ENCODE peak calls at places on chromosomes 11 and 22, in five cellular contexts. Q, T, G, K and O are unnamed samples.

GRCh38 chr11:59173964-59174663 is 2.2 kb downstream of the DTX4 start:
- DNase-seq in G (no peak), T (no peak), K (peak; percentile 80), Q (peak; percentile 86), O (no peak)

GRCh38 chr11:130478881-130479280 is 30.4 kb downstream of the ADAMTS15 start:
- DNase-seq in G (no peak), T (no peak), K (no peak), Q (no peak), O (no peak)

GRCh38 chr22:22171357-22172218 is 73.0 kb upstream of the VPREB1 start:
- DNase-seq in Q (no peak), T (peak; percentile 31), G (no peak), K (no peak), O (no peak)

GRCh38 chr11:120062561-120062930 is 75.4 kb downstream of the TRIM29 start:
- DNase-seq in K (no peak), G (no peak), Q (no peak), T (no peak), O (no peak)

GRCh38 chr11:64864135-64864472 is 14.3 kb downstream of the EHD1 start:
- DNase-seq in K (no peak), Q (no peak), T (no peak), G (no peak), O (no peak)

GRCh38 chr22:28544431-28544868 is 135.2 kb downstream of the TTC28 start:
- DNase-seq in Q (no peak), T (no peak), K (no peak), G (no peak), O (no peak)

GRCh38 chr11:18750944-18751343 is 25.0 kb upstream of the IGSF22 start:
- DNase-seq in Q (no peak), K (no peak), T (no peak), G (no peak), O (no peak)

GRCh38 chr11:86551286-86551685 is 121.1 kb downstream of the ME3 start:
- DNase-seq in T (peak; percentile 40), G (peak; percentile 33), Q (no peak), K (no peak), O (no peak)

GRCh38 chr22:50697667-50698506 is 25.3 kb downstream of the SHANK3 start:
- DNase-seq in T (no peak), K (peak; percentile 43), Q (peak; percentile 63), G (peak; percentile 29), O (no peak)

GRCh38 chr11:34318111-34319037 is 39.4 kb downstream of the ABTB2 start:
- DNase-seq in T (peak; percentile 69), K (no peak), G (no peak), Q (no peak), O (no peak)

GRCh38 chr11:43957571-43957970 is 15.1 kb downstream of the C11orf96 start:
- DNase-seq in K (no peak), Q (no peak), G (no peak), T (no peak), O (no peak)

GRCh38 chr11:117071344-117071787 is 26.9 kb downstream of the SIK3 start:
- DNase-seq in T (no peak), Q (no peak), G (peak; percentile 42), K (no peak), O (no peak)

GRCh38 chr11:125170001-125170405 is 5.5 kb downstream of the PKNOX2 start:
- DNase-seq in K (no peak), G (peak; percentile 56), Q (no peak), T (no peak), O (no peak)

GRCh38 chr11:125167292-125167953 is 2.9 kb downstream of the PKNOX2 start:
- DNase-seq in G (no peak), Q (no peak), K (no peak), T (no peak), O (peak; percentile 75)

GRCh38 chr11:125170406-125171031 is 6.0 kb downstream of the PKNOX2 start:
- DNase-seq in Q (no peak), K (no peak), T (no peak), G (peak; percentile 66), O (peak; percentile 84)

GRCh38 chr11:125167954-125168821 is 3.6 kb downstream of the PKNOX2 start:
- DNase-seq in G (no peak), K (no peak), T (no peak), Q (no peak), O (no peak)

DNA sequence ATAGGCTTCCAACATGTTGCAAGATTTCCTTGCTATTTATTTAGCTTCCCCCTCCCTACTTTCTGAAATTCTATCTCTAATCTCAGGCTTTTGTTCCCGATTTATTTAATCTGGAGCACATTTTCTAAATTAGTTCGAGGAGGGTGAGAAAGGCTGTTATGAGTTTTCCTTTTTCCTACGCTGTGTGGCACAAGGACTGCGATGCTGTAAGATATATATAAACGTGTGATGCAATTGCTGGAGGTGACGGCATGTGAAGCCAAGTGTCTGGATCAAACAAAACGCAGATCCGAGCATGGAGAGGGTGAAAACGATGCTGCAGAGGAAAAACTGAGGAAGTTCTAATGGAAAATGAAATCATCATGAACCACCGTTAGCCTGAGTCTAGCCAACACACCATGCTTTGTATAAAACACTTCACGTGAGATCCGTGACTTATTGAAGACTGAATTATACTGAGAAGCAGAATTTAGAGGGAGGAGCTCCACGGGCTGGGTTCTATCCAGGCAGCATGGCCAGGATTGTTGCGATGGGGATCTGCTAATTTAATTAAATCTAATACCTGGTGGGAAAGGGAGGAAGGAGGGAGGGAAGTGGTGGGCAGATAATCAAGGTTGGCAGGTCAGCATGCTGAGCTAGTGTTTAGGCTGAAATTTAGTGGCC is 4.5 kb downstream of the PKNOX2 start:
- DNase-seq in G (no peak), Q (no peak), T (no peak), K (no peak), O (no peak)
- H3K27ac ChIP-seq in G (no peak overlapping the region), Q (peak overlapping the region; percentile 52), T (no peak overlapping the region), K (peak overlapping the region; percentile 56), O (peak overlapping the region; percentile 88)

GRCh38 chr22:17102297-17102667 is 17.5 kb downstream of the IL17RA start:
- DNase-seq in Q (no peak), T (no peak), K (no peak), G (no peak), O (no peak)
- TF ChIP-seq CTCF in Q (no peak), T (no peak), K (no peak), G (no peak), O (no peak)

GRCh38 chr22:29912605-29913398 is 29.8 kb downstream of the MTMR3 start:
- DNase-seq in K (no peak), G (no peak), T (no peak), Q (no peak), O (no peak)
- H3K4me1 ChIP-seq in K (peaks cover 71% of the 10 kb centered on the region), G (peaks cover 46% of the 10 kb centered on the region), T (peaks cover 70% of the 10 kb centered on the region), Q (peaks cover 76% of the 10 kb centered on the region), O (peaks cover 52% of the 10 kb centered on the region)

GRCh38 chr11:134468081-134468668 is 56.1 kb upstream of the B3GAT1 start:
- DNase-seq in K (no peak), Q (peak; percentile 55), T (no peak), G (no peak), O (no peak)

GRCh38 chr11:134466035-134466908 is 54.2 kb upstream of the B3GAT1 start:
- DNase-seq in Q (no peak), K (no peak), G (no peak), T (no peak), O (no peak)

GRCh38 chr11:134468796-134469195 is 56.8 kb upstream of the B3GAT1 start:
- DNase-seq in Q (no peak), G (no peak), K (no peak), T (no peak), O (no peak)

GRCh38 chr11:134464981-134465730 is 53.1 kb upstream of the B3GAT1 start:
- DNase-seq in G (no peak), K (no peak), T (no peak), Q (no peak), O (no peak)

GRCh38 chr11:134466909-134467567 is 55.0 kb upstream of the B3GAT1 start:
- DNase-seq in T (no peak), K (no peak), G (no peak), Q (no peak), O (no peak)
- H3K27ac ChIP-seq in T (no peak overlapping the region), K (peak overlapping the region; percentile 49), G (no peak overlapping the region), Q (no peak overlapping the region), O (no peak overlapping the region)

DNA sequence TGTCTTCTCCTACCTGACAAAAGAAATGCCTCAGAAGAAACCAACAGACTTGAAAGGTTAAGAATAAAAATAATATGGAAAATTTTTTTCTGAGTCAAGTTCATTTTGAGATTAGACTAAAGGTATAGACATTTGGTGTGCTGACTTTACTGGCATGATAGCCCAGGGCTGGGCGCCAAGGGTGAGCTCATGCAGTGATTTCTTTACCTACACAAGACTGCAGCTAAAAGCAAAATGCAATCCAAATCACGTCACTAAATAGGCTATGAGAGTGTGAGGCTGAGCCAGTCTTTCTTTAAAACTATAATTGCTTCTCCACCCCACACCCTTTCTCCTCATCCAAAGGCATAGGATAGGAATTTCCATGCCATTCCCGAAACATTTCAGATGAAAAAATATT is 196.5 kb downstream of the FAM76B start:
- DNase-seq in T (no peak), Q (no peak), K (no peak), G (no peak), O (no peak)
- TF ChIP-seq CTCF in T (no peak), Q (no peak), K (no peak), G (no peak), O (no peak)

GRCh38 chr11:65885808-65886536 is 2.3 kb downstream of the FIBP start:
- DNase-seq in T (no peak), G (no peak), K (peak; percentile 7), Q (peak; percentile 25), O (no peak)

GRCh38 chr11:65885231-65885630 is 3.0 kb downstream of the FIBP start:
- DNase-seq in K (peak; percentile 40), T (no peak), G (no peak), Q (peak; percentile 53), O (no peak)

GRCh38 chr11:65887723-65888162 is 528 bp downstream of the FIBP start:
- DNase-seq in T (no peak), K (no peak), Q (no peak), G (no peak), O (no peak)

GRCh38 chr11:65888163-65888814 is at the start of gene FIBP:
- DNase-seq in Q (peak; percentile 99), G (peak; percentile 98), K (peak; percentile 98), T (peak; percentile 97), O (peak; percentile 99)

DNA sequence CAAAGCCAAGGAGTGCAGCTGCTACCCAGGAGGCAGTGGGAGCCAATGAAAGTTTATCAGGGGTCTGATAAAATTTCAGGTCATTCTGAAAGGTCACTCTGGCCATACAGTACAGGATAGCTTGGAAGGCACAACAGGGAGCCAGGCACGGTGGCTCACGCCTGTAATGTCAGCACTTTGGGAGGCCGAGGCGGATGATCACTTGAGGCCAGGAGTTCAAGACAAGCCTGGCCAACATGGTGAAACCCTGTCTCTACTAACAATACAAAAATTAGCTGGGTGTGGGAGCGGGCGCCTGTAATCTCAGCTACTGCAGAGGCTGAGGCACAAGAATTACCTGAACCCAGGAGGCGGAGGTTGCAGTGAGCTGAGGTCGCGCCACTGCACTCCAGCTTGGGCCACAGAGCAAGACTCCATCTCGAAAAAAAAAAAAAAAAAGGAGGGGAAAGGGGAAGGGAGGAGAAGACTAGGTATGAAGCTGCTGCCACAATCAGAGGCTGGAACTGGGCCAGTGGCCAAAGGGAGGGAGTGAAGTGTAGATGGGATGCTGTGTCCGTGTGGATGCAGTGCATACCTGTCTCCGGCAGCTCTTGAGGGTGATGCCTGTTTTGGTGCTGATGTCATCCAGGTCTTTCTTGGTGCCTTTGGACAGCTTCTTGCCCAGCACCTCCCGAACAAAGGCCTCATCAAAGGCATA is 1.1 kb downstream of the FIBP start:
- DNase-seq in G (no peak), T (no peak), Q (peak; percentile 65), K (peak; percentile 47), O (no peak)
- H3K4me1 ChIP-seq in G (peaks cover 22% of the 10 kb centered on the region), T (peaks cover 38% of the 10 kb centered on the region), Q (peaks cover 37% of the 10 kb centered on the region), K (peaks cover 46% of the 10 kb centered on the region), O (peaks cover 51% of the 10 kb centered on the region)

GRCh38 chr22:24155597-24156145 is 25.6 kb upstream of the SUSD2 start:
- DNase-seq in K (peak; percentile 89), T (peak; percentile 47), G (peak; percentile 81), Q (peak; percentile 92), O (peak; percentile 93)
- H3K27ac ChIP-seq in K (peak overlapping the region; percentile 91), T (peak overlapping the region; percentile 96), G (peak overlapping the region; percentile 25), Q (peak overlapping the region; percentile 86), O (peak overlapping the region; percentile 90)